ENCODE peak calls at places on chromosomes 4 and X, in six cellular contexts. G, V, A, R, X and E are unnamed samples.

GRCh38 chrX:32185160-32185559 is 1026.2 kb downstream of the DMD start:
- DNase-seq in G (no peak), V (no peak), A (no peak), R (no peak), X (peak; percentile 9), E (no peak)

GRCh38 chr4:182292657-182293056 is 49.5 kb downstream of the TENM3 start:
- DNase-seq in G (no peak), V (no peak), A (no peak), R (no peak), X (no peak), E (no peak)

GRCh38 chrX:103783971-103784370 is 7.3 kb downstream of the PLP1 start:
- DNase-seq in G (no peak), V (no peak), A (no peak), R (no peak), X (no peak), E (no peak)

GRCh38 chrX:17377047-17377692 is 2.2 kb downstream of the NHS start:
- DNase-seq in G (no peak), V (no peak), A (peak; percentile 25), R (peak; percentile 51), X (peak; percentile 46), E (peak; percentile 41)

GRCh38 chrX:104318330-104319009 is 63.7 kb upstream of the ESX1 start:
- DNase-seq in G (no peak), V (no peak), A (no peak), R (peak; percentile 64), X (no peak), E (no peak)

GRCh38 chrX:48737213-48737938 is 24.2 kb upstream of the GLOD5 start:
- DNase-seq in G (peak; percentile 86), V (peak; percentile 90), A (peak; percentile 75), R (peak; percentile 91), X (peak; percentile 84), E (peak; percentile 84)

GRCh38 chrX:131331152-131331551 is 42.0 kb upstream of the IGSF1 start:
- DNase-seq in G (no peak), V (no peak), A (no peak), R (no peak), X (no peak), E (no peak)

GRCh38 chr4:174592985-174593335 is 70.7 kb upstream of the HPGD start:
- DNase-seq in G (no peak), V (no peak), A (no peak), R (no peak), X (no peak), E (no peak)

GRCh38 chr4:76206222-76206942 is 7.2 kb downstream of the SCARB2 start:
- DNase-seq in G (no peak), V (no peak), A (no peak), R (no peak), X (peak; percentile 25), E (peak; percentile 54)

GRCh38 chrX:108735680-108736508 is 469 bp downstream of the IRS4 start:
- DNase-seq in G (no peak), V (no peak), A (peak; percentile 27), R (no peak), X (peak; percentile 41), E (peak; percentile 19)

GRCh38 chr4:76504613-76505465 is 69.8 kb downstream of the SHROOM3 start:
- DNase-seq in G (no peak), V (no peak), A (peak; percentile 23), R (no peak), X (peak; percentile 44), E (no peak)

GRCh38 chrX:53714580-53715335 is 28.2 kb upstream of the HUWE1 start:
- DNase-seq in G (peak; percentile 52), V (no peak), A (no peak), R (peak; percentile 14), X (no peak), E (no peak)

GRCh38 chr4:56972832-56973231 is 4.6 kb downstream of the NOA1 start:
- DNase-seq in G (no peak), V (no peak), A (no peak), R (no peak), X (no peak), E (no peak)

GRCh38 chr4:44342800-44343199 is 105.8 kb downstream of the KCTD8 start:
- DNase-seq in G (no peak), V (no peak), A (no peak), R (no peak), X (no peak), E (no peak)

GRCh38 chrX:31297881-31298280 is 226.0 kb upstream of the FTHL17 start:
- DNase-seq in G (no peak), V (no peak), A (no peak), R (no peak), X (no peak), E (no peak)

GRCh38 chr4:8699063-8699385 is 106.5 kb downstream of the CPZ start:
- DNase-seq in G (no peak), V (no peak), A (no peak), R (peak; percentile 1), X (no peak), E (no peak)

DNA sequence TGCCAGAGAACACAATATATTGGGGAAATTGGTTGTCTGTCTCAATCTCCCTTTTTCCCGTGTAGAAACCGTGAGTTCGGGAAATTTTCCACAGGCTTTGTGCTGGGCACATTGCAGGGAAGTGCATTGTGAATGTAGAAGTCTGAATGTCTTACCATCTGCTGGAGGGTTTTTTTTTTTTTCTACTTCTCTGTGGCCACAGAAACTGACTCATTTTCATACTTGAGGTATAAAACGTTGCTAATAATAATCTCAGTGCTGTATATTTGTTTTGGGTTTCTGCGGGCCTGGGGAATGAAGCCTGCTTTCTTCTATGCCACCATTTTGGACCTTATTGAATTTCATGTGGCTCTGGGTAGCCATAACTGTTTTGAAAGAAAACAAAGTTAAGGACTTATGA is 1001.2 kb downstream of the STIM2 start:
- DNase-seq in G (no peak), V (no peak), A (no peak), R (no peak), X (no peak), E (no peak)
- TF ChIP-seq CTCF in G (no peak), V (no peak), A (no peak), R (no peak), X (no peak), E (no peak)

GRCh38 chrX:69424161-69424560 is 80.0 kb upstream of the NALF2 start:
- DNase-seq in G (no peak), V (no peak), A (peak; percentile 17), R (no peak), X (peak; percentile 22), E (no peak)
- TF ChIP-seq CTCF in G (no peak), V (no peak), A (no peak), R (peak; percentile 12), X (peak; percentile 65), E (peak; percentile 33)

DNA sequence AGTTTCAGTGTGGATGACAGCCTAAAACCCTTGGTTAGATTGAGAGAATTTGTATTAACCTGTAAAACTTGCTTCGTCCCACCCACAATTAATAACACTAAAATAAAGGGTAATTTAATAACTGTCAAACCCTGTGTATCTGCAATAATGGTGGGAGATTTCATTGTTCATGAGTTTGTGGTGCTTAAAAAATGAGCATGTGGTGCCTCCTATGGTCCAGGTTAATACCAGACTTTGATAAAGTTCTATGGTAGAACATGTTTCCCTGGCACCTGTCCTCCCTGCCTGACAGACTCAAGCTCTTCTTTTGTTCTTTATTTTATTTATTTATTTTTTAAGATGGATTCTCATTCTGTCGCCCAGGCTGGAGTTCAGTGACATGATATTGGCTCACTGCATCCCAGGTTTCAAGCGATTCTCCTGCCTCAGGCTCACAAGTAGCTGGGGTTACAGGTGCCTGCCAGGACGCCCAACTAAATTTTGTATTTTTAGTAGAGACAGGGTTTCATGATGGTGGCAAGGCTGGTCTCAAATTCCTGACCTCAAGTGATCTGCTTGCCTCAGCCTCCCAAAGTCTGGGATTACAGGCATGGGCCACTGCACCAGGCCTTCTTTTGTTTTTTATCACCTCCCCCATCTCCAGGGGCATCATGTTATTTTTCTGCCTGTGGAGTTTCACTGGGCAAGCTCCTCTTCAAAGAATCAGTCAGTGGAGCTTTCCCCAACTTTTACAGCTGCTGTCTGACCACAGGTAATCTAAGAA is 289.2 kb downstream of the NR3C2 start:
- DNase-seq in G (no peak), V (no peak), A (no peak), R (no peak), X (no peak), E (no peak)
- TF ChIP-seq CTCF in G (no peak), V (no peak), A (no peak), R (no peak), X (peak; percentile 26), E (no peak)

DNA sequence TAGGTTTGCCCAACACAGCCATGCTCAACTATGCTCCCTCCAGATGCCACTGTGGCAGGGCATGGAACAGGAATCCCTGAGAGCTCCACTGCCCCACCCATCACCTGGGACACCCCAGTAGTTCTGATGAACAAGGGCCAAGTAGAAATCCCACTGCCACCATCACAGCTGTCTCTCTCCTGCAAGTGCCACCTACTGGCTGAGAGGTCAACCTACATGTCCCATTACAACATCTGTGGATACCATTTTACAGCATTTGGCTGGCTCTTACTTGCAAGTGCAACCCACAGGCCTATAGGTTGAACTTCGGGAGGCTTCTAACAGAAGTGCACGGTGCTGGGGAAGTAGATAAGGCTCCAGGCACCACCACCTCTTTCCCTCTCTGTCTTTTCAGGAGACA is 142.5 kb downstream of the CXXC4 start:
- DNase-seq in G (no peak), V (no peak), A (no peak), R (no peak), X (no peak), E (no peak)
- TF ChIP-seq CTCF in G (no peak), V (no peak), A (peak; percentile 34), R (no peak), X (peak; percentile 28), E (no peak)